ENCODE peak calls at places on chromosomes 3 and 15, in five cellular contexts. E is astrocyte of the hippocampus; W is kidney tubule cell; G is activated naive CD8-positive, alpha-beta T cell treated with anti-CD3 and anti-CD28 coated beads, Interleukin-2, amount 50 U/mL, for 24 hours; L is kidney epithelial cell. O is an unnamed sample.

GRCh38 chr3:101870138-101870537 is 20.8 kb downstream of the NFKBIZ start:
- DNase-seq in E (no peak), W (peak), G (no peak), L (no peak), O (no peak)

GRCh38 chr3:21377366-21377765 is 373.6 kb downstream of the ZNF385D start:
- DNase-seq in E (no peak), W (peak), G (no peak), L (no peak), O (no peak)

GRCh38 chr3:53890726-53891499 is 746 bp downstream of the SELENOK start:
- DNase-seq in E (peak), W (peak), G (peak), L (no peak), O (peak)

GRCh38 chr15:89459271-89460038 is 36.9 kb downstream of the RHCG start:
- DNase-seq in E (no peak), W (no peak), G (no peak), L (no peak), O (no peak)

GRCh38 chr15:56760186-56760585 is 26.9 kb upstream of the ZNF280D start:
- DNase-seq in E (peak), W (peak), G (no peak), L (no peak), O (peak)

GRCh38 chr3:25573386-25574171 is 91.1 kb downstream of the TOP2B start:
- DNase-seq in E (peak), W (peak), G (no peak), L (no peak), O (no peak)

GRCh38 chr3:171268677-171269076 is 191.5 kb downstream of the TNIK start:
- DNase-seq in E (no peak), W (no peak), G (no peak), L (no peak), O (no peak)

GRCh38 chr3:33915796-33916589 is 117.6 kb downstream of the PDCD6IP start:
- DNase-seq in E (peak), W (peak), G (no peak), L (no peak), O (peak)

GRCh38 chr15:81859737-81860516 is 185.9 kb downstream of the MEX3B start:
- DNase-seq in E (no peak), W (no peak), G (no peak), L (no peak), O (no peak)

GRCh38 chr15:40493089-40493840 is 22.5 kb downstream of the CHST14 start:
- DNase-seq in E (peak), W (peak), G (peak), L (no peak), O (peak)

GRCh38 chr3:8793242-8793641 is 23.8 kb upstream of the OXTR start:
- DNase-seq in E (peak), W (peak), G (no peak), L (peak), O (peak)

GRCh38 chr3:43691120-43692002 is 623 bp downstream of the ABHD5 start:
- DNase-seq in E (peak), W (peak), G (peak), L (no peak), O (peak)

GRCh38 chr3:160106905-160107861 is 118.0 kb upstream of the C3orf80 start:
- DNase-seq in E (no peak), W (no peak), G (no peak), L (no peak), O (peak)

GRCh38 chr3:72271923-72272322 is 487.0 kb upstream of the PROK2 start:
- DNase-seq in E (no peak), W (no peak), G (no peak), L (no peak), O (no peak)

GRCh38 chr15:100383302-100384107 is 41.7 kb upstream of the ADAMTS17 start:
- DNase-seq in E (peak), W (peak), G (peak), L (no peak), O (peak)

GRCh38 chr15:48604567-48604966 is 40.9 kb downstream of the FBN1 start:
- DNase-seq in E (no peak), W (no peak), G (no peak), L (no peak), O (no peak)

GRCh38 chr3:69731080-69731479 is 8.2 kb upstream of the MITF start:
- DNase-seq in E (no peak), W (no peak), G (no peak), L (no peak), O (no peak)

GRCh38 chr3:99128740-99129505 is 227.4 kb upstream of the DCBLD2 start:
- DNase-seq in E (peak), W (peak), G (no peak), L (peak), O (peak)

GRCh38 chr3:186108106-186108940 is 566 bp downstream of the ETV5 start:
- DNase-seq in E (peak), W (peak), G (peak), L (no peak), O (peak)

GRCh38 chr15:68653031-68653635 is 74.3 kb downstream of the CORO2B start:
- DNase-seq in E (no peak), W (no peak), G (no peak), L (no peak), O (no peak)

GRCh38 chr3:142213298-142213697 is 12.1 kb downstream of the GK5 start:
- DNase-seq in E (peak), W (no peak), G (no peak), L (no peak), O (no peak)

GRCh38 chr3:126528800-126529541 is 5.0 kb downstream of the CHST13 start:
- DNase-seq in E (no peak), W (peak), G (no peak), L (peak), O (peak)

GRCh38 chr3:102163039-102163817 is 271.6 kb upstream of the ZPLD1 start:
- DNase-seq in E (peak), W (peak), G (no peak), L (no peak), O (peak)

GRCh38 chr3:62757045-62757444 is 118.2 kb downstream of the CADPS start:
- DNase-seq in E (no peak), W (no peak), G (no peak), L (no peak), O (no peak)

GRCh38 chr3:94069242-94069813 is 6.5 kb downstream of the NSUN3 start:
- DNase-seq in E (peak), W (peak), G (no peak), L (no peak), O (peak)